ENCODE peak calls at places on chromosomes 12 and 14, in four cellular contexts. W, U, M and G are unnamed samples.

GRCh38 chr14:67167420-67168109 is 21.7 kb upstream of the GARIN2 start:
- DNase-seq in M (no peak), W (no peak), U (no peak), G (no peak)

GRCh38 chr12:12331244-12331771 is 18.7 kb downstream of the MANSC1 start:
- DNase-seq in M (no peak), W (no peak), U (no peak), G (no peak)

GRCh38 chr12:44015333-44015941 is 179.6 kb downstream of the TMEM117 start:
- DNase-seq in U (peak), M (no peak), W (no peak), G (no peak)

GRCh38 chr14:92963301-92964123 is 40.6 kb downstream of the CHGA start:
- DNase-seq in U (no peak), M (no peak), W (no peak), G (no peak)

GRCh38 chr14:68391292-68392014 is 401.4 kb downstream of the ZFP36L1 start:
- DNase-seq in M (no peak), W (no peak), U (no peak), G (no peak)

GRCh38 chr14:60839657-60840056 is 105.1 kb downstream of the MNAT1 start:
- DNase-seq in U (no peak), M (peak), W (no peak), G (no peak)

GRCh38 chr12:89856431-89856830 is 147.8 kb upstream of the ATP2B1 start:
- DNase-seq in M (no peak), U (no peak), W (no peak), G (no peak)

GRCh38 chr14:35986219-35986573 is 160.1 kb downstream of the BRMS1L start:
- DNase-seq in U (no peak), W (no peak), M (no peak), G (no peak)

GRCh38 chr14:32986791-32987545 is 48.3 kb downstream of the NPAS3 start:
- DNase-seq in U (no peak), M (no peak), W (no peak), G (no peak)

GRCh38 chr12:53754633-53755261 is 3.0 kb upstream of the CISTR start:
- DNase-seq in U (no peak), W (no peak), M (no peak), G (no peak)

GRCh38 chr14:59362533-59362932 is 102.6 kb downstream of the GPR135 start:
- DNase-seq in U (peak), M (no peak), W (no peak), G (no peak)

GRCh38 chr12:95480230-95480629 is 6.3 kb downstream of the METAP2 start:
- DNase-seq in U (no peak), W (no peak), M (no peak), G (no peak)

GRCh38 chr12:57343703-57344378 is 87.0 kb downstream of the R3HDM2 start:
- DNase-seq in U (no peak), M (no peak), W (no peak), G (no peak)

GRCh38 chr12:39173689-39174088 is 268.3 kb upstream of the CPNE8 start:
- DNase-seq in W (no peak), M (no peak), U (no peak), G (no peak)

GRCh38 chr12:123384994-123385376 is 1.1 kb downstream of the KMT5A start:
- DNase-seq in U (no peak), M (no peak), W (no peak), G (no peak)

GRCh38 chr12:10612954-10613333 is 465 bp downstream of the MAGOHB start:
- DNase-seq in W (no peak), M (no peak), U (no peak), G (no peak)

GRCh38 chr12:96177013-96177412 is 17.2 kb upstream of the ELK3 start:
- DNase-seq in W (no peak), U (no peak), M (no peak), G (no peak)

GRCh38 chr12:68231229-68231628 is 5.6 kb upstream of the IL26 start:
- DNase-seq in W (no peak), M (no peak), U (no peak), G (no peak)

GRCh38 chr12:95762123-95762785 is 28.3 kb downstream of the NTN4 start:
- DNase-seq in U (no peak), W (no peak), M (no peak), G (no peak)

GRCh38 chr14:95538801-95539509 is 4.1 kb downstream of the GLRX5 start:
- DNase-seq in W (no peak), U (no peak), M (no peak), G (no peak)

DNA sequence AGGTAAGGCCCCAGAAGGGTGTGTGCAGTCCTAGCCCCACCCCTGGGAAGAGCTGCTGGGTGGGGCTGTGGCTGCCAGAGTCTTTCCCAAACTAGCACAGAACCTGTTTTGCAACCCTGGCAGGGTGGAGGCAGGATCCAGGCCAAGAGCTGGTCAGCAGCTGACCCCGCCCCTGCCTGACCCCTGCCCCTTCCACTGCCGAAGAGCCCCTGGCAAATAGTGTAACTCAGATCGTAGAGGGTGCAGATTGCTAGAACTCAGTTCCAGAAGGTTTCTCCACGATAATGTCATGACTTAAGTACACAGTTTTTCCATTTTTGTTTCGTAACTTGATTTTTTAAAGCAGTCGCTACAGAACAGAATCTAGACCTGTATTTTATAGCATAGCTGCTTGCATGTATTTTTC is 26.7 kb upstream of the PNMA1 start:
- DNase-seq in U (peak), M (peak), W (peak), G (peak)
- H3K4me3 ChIP-seq in U (peak), M (peak), W (peak), G (no peak)

GRCh38 chr12:6936642-6937480 is 6.8 kb upstream of the RNU7-1 start:
- DNase-seq in M (no peak), U (no peak), W (no peak), G (peak)

GRCh38 chr12:6938353-6939186 is 5.0 kb upstream of the RNU7-1 start:
- DNase-seq in M (no peak), W (peak), U (no peak), G (no peak)

GRCh38 chr12:6939187-6939540 is 4.5 kb upstream of the RNU7-1 start:
- DNase-seq in U (no peak), W (no peak), M (no peak), G (no peak)

GRCh38 chr12:6936378-6936638 is 7.3 kb upstream of the RNU7-1 start:
- DNase-seq in M (no peak), U (no peak), W (no peak), G (no peak)

GRCh38 chr12:6937481-6938352 is 5.9 kb upstream of the RNU7-1 start:
- DNase-seq in W (peak), U (peak), M (peak), G (peak)
- TF ChIP-seq POLR2A in W (peak), U (peak), M (no peak), G (peak)

GRCh38 chr14:106508216-106508615 is 981.8 kb downstream of the TMEM121 start:
- DNase-seq in W (no peak), U (no peak), M (no peak), G (no peak)
- H3K4me3 ChIP-seq in W (no peak), U (no peak), M (no peak), G (no peak)

DNA sequence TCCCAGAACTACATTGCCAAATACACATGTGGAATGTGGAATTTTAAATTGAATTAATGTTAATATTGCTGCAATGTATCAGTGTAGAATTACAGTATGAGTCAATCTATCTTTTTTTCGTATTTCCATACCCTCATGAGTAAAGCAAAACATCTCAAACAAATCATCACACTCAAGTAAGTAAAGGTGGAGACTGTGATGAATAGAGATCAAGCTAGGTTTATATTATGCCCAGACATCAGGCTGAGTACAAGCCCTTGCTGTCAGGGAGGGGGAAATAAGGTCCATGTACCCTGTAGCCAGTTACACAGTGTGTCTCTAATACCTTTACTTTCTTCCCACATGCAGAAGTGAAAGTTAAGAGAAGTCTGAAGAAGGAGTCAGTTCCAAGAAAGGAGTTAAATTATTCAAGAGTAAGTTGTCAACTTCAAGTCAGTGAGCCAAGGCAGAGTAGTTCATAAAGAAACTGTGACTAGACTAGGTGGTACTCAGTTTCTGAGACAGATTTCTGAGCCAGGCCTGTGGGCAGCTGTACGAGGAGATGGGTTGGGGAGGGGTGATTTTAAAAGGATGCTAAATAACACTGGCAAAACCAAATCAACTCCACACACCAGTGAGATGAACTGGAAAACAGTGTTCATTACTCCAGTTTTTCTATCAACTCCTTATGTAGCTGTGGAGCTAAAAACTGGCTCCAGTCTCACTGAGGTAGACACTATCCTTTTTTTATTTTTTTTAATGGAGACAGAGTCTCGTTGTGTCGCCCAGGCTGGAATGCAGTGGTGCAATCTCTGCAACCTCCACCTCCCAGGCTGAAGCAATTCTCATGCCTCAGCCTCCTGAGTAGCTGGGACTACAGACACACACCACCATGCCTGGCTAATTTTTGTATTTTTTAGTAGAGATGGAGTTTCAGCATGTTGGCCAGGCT is 23.8 kb upstream of the STK38L start:
- DNase-seq in W (no peak), U (no peak), M (no peak), G (no peak)
- TF ChIP-seq POLR2A in W (no peak), U (no peak), M (no peak), G (no peak)

DNA sequence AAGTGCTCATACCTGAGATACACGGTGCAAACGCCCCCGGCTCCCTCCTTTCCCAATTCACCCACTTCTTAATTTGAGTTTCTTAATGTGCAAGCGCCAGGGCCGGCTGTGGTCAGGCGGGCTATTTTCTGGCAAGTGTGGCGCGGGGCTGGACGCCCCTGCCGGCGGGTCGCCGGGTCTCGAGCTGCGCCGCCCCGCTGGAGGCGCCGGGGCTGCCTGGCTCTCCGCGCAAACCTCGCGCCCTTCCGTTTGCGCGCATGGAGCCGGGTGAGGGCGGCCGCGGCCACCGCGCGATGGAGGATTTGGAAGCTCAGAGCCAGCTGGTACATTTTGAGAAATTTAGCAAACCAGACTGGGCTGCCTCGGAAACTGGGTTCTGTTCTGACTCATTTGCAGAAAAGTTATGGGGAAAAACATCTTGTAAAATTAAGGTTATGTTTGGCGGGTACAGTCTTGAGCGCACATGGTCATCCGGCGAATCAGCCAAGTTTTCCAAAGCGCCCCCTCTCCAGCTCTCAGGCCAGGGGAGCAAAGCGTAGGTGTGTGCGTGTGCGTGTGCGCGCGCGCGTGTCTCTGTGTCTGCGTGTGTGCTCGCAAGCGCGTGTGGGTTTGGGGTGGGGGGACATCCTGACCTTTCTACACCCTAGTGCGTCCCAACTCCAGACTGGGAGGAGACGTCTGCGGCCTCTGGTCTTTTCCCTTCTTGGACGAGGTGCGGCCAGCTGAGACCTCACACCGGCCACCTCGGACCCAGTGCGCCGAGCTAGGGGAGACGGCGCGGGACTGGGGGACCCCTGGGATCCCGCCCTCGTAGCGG is 6.5 kb upstream of the OTX2 start:
- DNase-seq in U (no peak), M (no peak), W (no peak), G (no peak)
- H3K4me3 ChIP-seq in U (no peak), M (no peak), W (no peak), G (no peak)